ENCODE peak calls at places on chromosomes 11 and 22, in four cellular contexts. One of them, this sample, is unnamed.

GRCh38 chr11:44446341-44446712 is 119.1 kb upstream of the CD82 start:
- DNase-seq in AG10803: no peak
- DNase-seq in RWPE2: no peak
- DNase-seq in transverse colon: no peak
- DNase-seq in this sample: no peak

GRCh38 chr11:33970984-33971466 is 79.1 kb upstream of the LMO2 start:
- DNase-seq in AG10803: peak; percentile 59
- DNase-seq in RWPE2: no peak
- DNase-seq in transverse colon: peak; percentile 32
- DNase-seq in this sample: peak; percentile 40

GRCh38 chr11:94553938-94554337 is 10.2 kb downstream of the FUT4 start:
- DNase-seq in AG10803: no peak
- DNase-seq in RWPE2: peak; percentile 65
- DNase-seq in transverse colon: no peak
- DNase-seq in this sample: no peak

GRCh38 chr11:120883404-120884135 is 140.3 kb upstream of the TBCEL start:
- DNase-seq in AG10803: peak; percentile 59
- DNase-seq in RWPE2: no peak
- DNase-seq in transverse colon: no peak
- DNase-seq in this sample: no peak

GRCh38 chr11:125772834-125773505 is 5.7 kb downstream of the PATE2 start:
- DNase-seq in AG10803: peak; percentile 87
- DNase-seq in RWPE2: no peak
- DNase-seq in transverse colon: no peak
- DNase-seq in this sample: no peak

GRCh38 chr11:86091566-86091965 is 22.7 kb upstream of the PICALM start:
- DNase-seq in AG10803: peak; percentile 95
- DNase-seq in RWPE2: no peak
- DNase-seq in transverse colon: no peak
- DNase-seq in this sample: no peak

GRCh38 chr22:17918840-17919239 is 105.5 kb downstream of the MICAL3 start:
- DNase-seq in AG10803: peak; percentile 85
- DNase-seq in RWPE2: no peak
- DNase-seq in transverse colon: no peak
- DNase-seq in this sample: no peak

GRCh38 chr11:85256433-85256832 is 370.7 kb downstream of the DLG2 start:
- DNase-seq in AG10803: no peak
- DNase-seq in RWPE2: no peak
- DNase-seq in transverse colon: no peak
- DNase-seq in this sample: no peak

GRCh38 chr11:2534131-2534956 is 89.5 kb downstream of the KCNQ1 start:
- DNase-seq in AG10803: no peak
- DNase-seq in RWPE2: peak; percentile 76
- DNase-seq in transverse colon: peak; percentile 7
- DNase-seq in this sample: peak; percentile 77

GRCh38 chr11:68146704-68147474 is 25.7 kb upstream of the CHKA start:
- DNase-seq in AG10803: peak; percentile 17
- DNase-seq in RWPE2: peak; percentile 53
- DNase-seq in transverse colon: peak; percentile 84
- DNase-seq in this sample: peak; percentile 85

GRCh38 chr11:44797886-44798683 is 71.3 kb downstream of the TSPAN18 start:
- DNase-seq in AG10803: peak; percentile 87
- DNase-seq in RWPE2: no peak
- DNase-seq in transverse colon: no peak
- DNase-seq in this sample: no peak

GRCh38 chr11:134512061-134512460 is 100.0 kb upstream of the B3GAT1 start:
- DNase-seq in AG10803: no peak
- DNase-seq in RWPE2: peak; percentile 28
- DNase-seq in transverse colon: no peak
- DNase-seq in this sample: no peak

GRCh38 chr11:66116576-66117361 is 46.7 kb downstream of the PACS1 start:
- DNase-seq in AG10803: no peak
- DNase-seq in RWPE2: no peak
- DNase-seq in transverse colon: no peak
- DNase-seq in this sample: no peak

GRCh38 chr11:95279921-95280861 is 49.2 kb upstream of the SESN3 start:
- DNase-seq in AG10803: no peak
- DNase-seq in RWPE2: no peak
- DNase-seq in transverse colon: no peak
- DNase-seq in this sample: no peak

DNA sequence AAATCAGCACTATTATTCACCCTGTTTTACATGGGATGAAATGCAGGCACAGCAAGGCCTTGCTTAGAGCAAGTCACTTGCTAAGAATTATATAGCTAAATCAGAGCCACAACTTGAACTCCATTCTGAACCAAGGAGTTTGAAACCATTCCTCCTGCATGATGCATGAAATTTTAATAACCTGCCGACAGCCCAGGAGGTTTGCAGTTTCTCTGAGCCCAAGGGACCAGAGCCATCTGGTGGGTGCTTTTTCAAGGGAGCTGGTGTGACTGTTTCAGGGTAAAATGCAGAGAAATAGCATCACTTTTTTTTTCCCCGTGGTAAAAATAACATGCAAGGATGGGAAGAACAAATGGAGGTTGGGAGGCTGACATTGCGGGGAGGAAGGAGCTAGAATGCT is 22.9 kb downstream of the NAV2 start:
- DNase-seq in AG10803: peak; percentile 69
- DNase-seq in RWPE2: no peak
- DNase-seq in transverse colon: no peak
- DNase-seq in this sample: no peak
- TF ChIP-seq CTCF in AG10803: peak; percentile 52
- TF ChIP-seq CTCF in RWPE2: peak; percentile 28
- TF ChIP-seq CTCF in transverse colon: no peak
- TF ChIP-seq CTCF in this sample: no peak

GRCh38 chr11:13118691-13119090 is 109.6 kb downstream of the RASSF10 start:
- DNase-seq in AG10803: no peak
- DNase-seq in RWPE2: no peak
- DNase-seq in transverse colon: no peak
- DNase-seq in this sample: no peak
- TF ChIP-seq CTCF in AG10803: no peak
- TF ChIP-seq CTCF in RWPE2: no peak
- TF ChIP-seq CTCF in transverse colon: no peak
- TF ChIP-seq CTCF in this sample: no peak

DNA sequence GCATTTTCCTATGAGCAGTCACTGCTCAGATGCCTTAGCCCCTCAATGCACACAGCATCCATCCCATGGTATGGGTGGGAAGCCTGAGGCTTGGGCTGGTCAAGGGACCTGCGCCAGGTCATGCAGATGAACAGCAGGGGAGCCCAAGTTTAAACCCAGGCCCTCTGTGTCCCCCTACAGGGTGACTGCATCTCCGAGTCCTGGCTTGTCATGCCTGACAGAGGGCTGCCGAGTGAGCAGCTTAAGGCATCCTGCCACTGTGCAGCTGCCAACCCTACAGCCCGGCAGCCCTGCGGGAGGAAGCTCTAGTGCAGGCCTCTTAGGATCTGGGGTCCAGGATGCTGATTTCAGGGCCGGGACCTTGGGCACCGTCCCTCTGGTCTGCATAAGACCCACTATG is 10.0 kb downstream of the IL2RB start:
- DNase-seq in AG10803: no peak
- DNase-seq in RWPE2: no peak
- DNase-seq in transverse colon: no peak
- DNase-seq in this sample: no peak
- TF ChIP-seq CTCF in AG10803: no peak
- TF ChIP-seq CTCF in RWPE2: no peak
- TF ChIP-seq CTCF in transverse colon: no peak
- TF ChIP-seq CTCF in this sample: no peak

DNA sequence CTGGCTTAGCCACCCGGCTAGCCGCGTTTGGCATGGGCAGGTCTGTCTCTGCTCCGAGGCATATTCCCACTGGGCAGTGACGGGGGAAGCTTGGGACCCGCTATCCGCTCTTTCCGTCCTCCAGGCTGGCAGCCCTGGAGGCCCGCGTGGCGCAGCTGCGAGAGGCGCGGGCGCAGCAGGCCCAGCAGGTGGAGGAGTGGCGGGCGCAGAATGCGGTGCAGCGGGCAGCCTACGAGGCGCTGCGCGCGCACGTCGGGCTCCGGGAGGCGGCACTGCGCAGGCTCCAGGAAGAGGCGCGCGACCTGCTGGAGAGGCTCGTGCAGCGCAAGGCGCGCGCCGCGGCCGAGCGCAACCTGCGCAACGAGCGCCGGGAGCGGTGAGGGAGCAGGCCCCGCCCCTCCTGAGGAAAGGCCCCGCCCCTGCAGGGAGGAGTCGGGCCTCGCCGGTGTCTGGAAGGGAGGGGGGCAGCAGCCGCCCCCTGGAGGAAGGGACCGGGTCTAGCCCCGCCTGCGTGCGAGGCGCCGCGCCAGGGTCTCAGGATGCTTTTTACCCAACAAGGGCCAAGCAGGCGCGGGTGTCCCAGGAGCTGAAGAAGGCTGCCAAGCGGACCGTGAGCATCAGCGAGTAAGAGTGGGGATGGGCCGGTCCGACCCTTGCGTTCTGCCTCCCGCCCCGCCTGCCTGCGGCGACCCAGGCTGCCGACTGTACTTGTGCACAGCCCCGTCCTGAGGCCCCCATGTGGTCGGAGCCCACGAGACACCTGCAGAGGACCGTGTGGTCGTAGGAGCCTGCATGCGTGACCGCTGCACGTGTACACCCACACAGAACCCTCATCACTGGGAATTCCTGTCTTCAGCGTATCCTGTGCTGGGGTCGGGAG is 7.9 kb downstream of the ATG16L2 start:
- DNase-seq in AG10803: peak; percentile 76
- DNase-seq in RWPE2: no peak
- DNase-seq in transverse colon: peak; percentile 92
- DNase-seq in this sample: peak; percentile 85
- TF ChIP-seq CTCF in AG10803: no peak
- TF ChIP-seq CTCF in RWPE2: peak; percentile 16
- TF ChIP-seq CTCF in transverse colon: peak; percentile 73
- TF ChIP-seq CTCF in this sample: peak; percentile 28

GRCh38 chr22:42371112-42371900 is 60.9 kb downstream of the NFAM1 start:
- DNase-seq in AG10803: no peak
- DNase-seq in RWPE2: no peak
- DNase-seq in transverse colon: no peak
- DNase-seq in this sample: no peak

GRCh38 chr22:42375982-42376381 is 56.2 kb downstream of the NFAM1 start:
- DNase-seq in AG10803: no peak
- DNase-seq in RWPE2: peak; percentile 23
- DNase-seq in transverse colon: peak; percentile 24
- DNase-seq in this sample: no peak

GRCh38 chr22:42379961-42380537 is 52.2 kb downstream of the NFAM1 start:
- DNase-seq in AG10803: no peak
- DNase-seq in RWPE2: no peak
- DNase-seq in transverse colon: no peak
- DNase-seq in this sample: no peak

GRCh38 chr22:42381152-42381551 is 51.1 kb downstream of the NFAM1 start:
- DNase-seq in AG10803: no peak
- DNase-seq in RWPE2: peak; percentile 36
- DNase-seq in transverse colon: no peak
- DNase-seq in this sample: no peak

DNA sequence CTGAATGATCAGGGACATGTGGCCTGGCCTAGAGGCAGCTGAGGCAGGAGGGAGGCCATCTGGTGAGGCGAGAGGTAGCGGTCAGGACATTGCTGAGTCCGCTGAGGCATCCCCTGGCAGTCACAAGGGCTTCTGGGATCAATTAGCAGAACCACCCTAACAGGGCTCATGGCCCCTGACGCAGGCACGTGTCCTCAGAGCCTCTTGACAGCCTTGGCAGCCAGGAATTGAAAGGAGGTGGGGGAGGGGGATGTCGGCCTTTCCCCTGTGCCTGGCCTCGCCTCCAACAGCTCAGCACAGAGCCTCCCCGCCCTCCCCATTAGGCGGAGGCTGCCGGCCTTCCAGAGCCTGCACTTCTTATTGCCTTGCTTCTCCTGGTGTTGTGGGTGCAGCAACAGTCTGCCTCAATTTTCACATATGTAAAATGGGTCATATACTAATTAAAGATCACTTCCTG is 55.5 kb downstream of the NFAM1 start:
- DNase-seq in AG10803: peak; percentile 92
- DNase-seq in RWPE2: peak; percentile 24
- DNase-seq in transverse colon: peak; percentile 58
- DNase-seq in this sample: no peak
- TF ChIP-seq CTCF in AG10803: no peak
- TF ChIP-seq CTCF in RWPE2: no peak
- TF ChIP-seq CTCF in transverse colon: no peak
- TF ChIP-seq CTCF in this sample: no peak

GRCh38 chr11:58466293-58466692 is 24.3 kb upstream of the OR5B12 start:
- DNase-seq in AG10803: no peak
- DNase-seq in RWPE2: no peak
- DNase-seq in transverse colon: no peak
- DNase-seq in this sample: no peak
- TF ChIP-seq CTCF in AG10803: no peak
- TF ChIP-seq CTCF in RWPE2: no peak
- TF ChIP-seq CTCF in transverse colon: no peak
- TF ChIP-seq CTCF in this sample: no peak

GRCh38 chr11:131671320-131671719 is 300.9 kb downstream of the NTM start:
- DNase-seq in AG10803: no peak
- DNase-seq in RWPE2: peak; percentile 22
- DNase-seq in transverse colon: no peak
- DNase-seq in this sample: no peak

GRCh38 chr11:131671764-131672163 is 301.3 kb downstream of the NTM start:
- DNase-seq in AG10803: no peak
- DNase-seq in RWPE2: no peak
- DNase-seq in transverse colon: no peak
- DNase-seq in this sample: no peak

GRCh38 chr11:131670876-131671275 is 300.5 kb downstream of the NTM start:
- DNase-seq in AG10803: no peak
- DNase-seq in RWPE2: no peak
- DNase-seq in transverse colon: no peak
- DNase-seq in this sample: no peak

GRCh38 chr11:131674051-131674755 is 303.8 kb downstream of the NTM start:
- DNase-seq in AG10803: peak; percentile 88
- DNase-seq in RWPE2: no peak
- DNase-seq in transverse colon: peak; percentile 56
- DNase-seq in this sample: peak; percentile 64

GRCh38 chr11:131672191-131672590 is 301.8 kb downstream of the NTM start:
- DNase-seq in AG10803: no peak
- DNase-seq in RWPE2: peak; percentile 23
- DNase-seq in transverse colon: no peak
- DNase-seq in this sample: no peak
- TF ChIP-seq CTCF in AG10803: no peak
- TF ChIP-seq CTCF in RWPE2: no peak
- TF ChIP-seq CTCF in transverse colon: no peak
- TF ChIP-seq CTCF in this sample: no peak

GRCh38 chr11:72222907-72223614 is 1.5 kb upstream of the INPPL1 start:
- DNase-seq in AG10803: peak; percentile 87
- DNase-seq in RWPE2: peak; percentile 94
- DNase-seq in transverse colon: peak; percentile 97
- DNase-seq in this sample: peak; percentile 95
- TF ChIP-seq CTCF in AG10803: peak; percentile 28
- TF ChIP-seq CTCF in RWPE2: no peak
- TF ChIP-seq CTCF in transverse colon: peak; percentile 63
- TF ChIP-seq CTCF in this sample: peak; percentile 29